ENCODE peak calls at places on chromosomes 3 and 15, in eight cellular contexts. One of them, this sample, is unnamed. For H3K27me3, the result is how much of the 10 kb centered on the place peaks cover.

GRCh38 chr3:191997579-191998268 is 536.8 kb downstream of the PYDC2 start:
- DNase-seq in AG04450: no peak
- DNase-seq in HCT116: no peak
- DNase-seq in tibial nerve: no peak
- DNase-seq in endothelial cell of umbilical vein: no peak
- DNase-seq in astrocyte: no peak
- DNase-seq in iPS DF 6.9: no peak
- DNase-seq in GM23338: peak
- DNase-seq in this sample: no peak

GRCh38 chr3:185653949-185654757 is 68.1 kb downstream of the SENP2 start:
- DNase-seq in tibial nerve: no peak
- DNase-seq in HCT116: no peak
- DNase-seq in endothelial cell of umbilical vein: no peak
- DNase-seq in iPS DF 6.9: no peak
- DNase-seq in astrocyte: peak
- DNase-seq in GM23338: no peak
- DNase-seq in AG04450: no peak
- DNase-seq in this sample: no peak

GRCh38 chr3:186940965-186941364 is 10.6 kb downstream of the ST6GAL1 start:
- DNase-seq in iPS DF 6.9: no peak
- DNase-seq in GM23338: no peak
- DNase-seq in astrocyte: no peak
- DNase-seq in HCT116: no peak
- DNase-seq in tibial nerve: no peak
- DNase-seq in AG04450: no peak
- DNase-seq in endothelial cell of umbilical vein: peak
- DNase-seq in this sample: peak

GRCh38 chr3:49058011-49058410 is 28.8 kb upstream of the IMPDH2 start:
- DNase-seq in tibial nerve: no peak
- DNase-seq in iPS DF 6.9: no peak
- DNase-seq in HCT116: no peak
- DNase-seq in endothelial cell of umbilical vein: no peak
- DNase-seq in astrocyte: no peak
- DNase-seq in AG04450: no peak
- DNase-seq in GM23338: no peak
- DNase-seq in this sample: no peak

GRCh38 chr15:80776420-80777045 is 2.6 kb upstream of the CEMIP start:
- DNase-seq in HCT116: peak
- DNase-seq in tibial nerve: peak
- DNase-seq in AG04450: peak
- DNase-seq in endothelial cell of umbilical vein: peak
- DNase-seq in GM23338: peak
- DNase-seq in astrocyte: peak
- DNase-seq in iPS DF 6.9: no peak
- DNase-seq in this sample: peak

GRCh38 chr3:21170964-21171363 is 580.0 kb downstream of the ZNF385D start:
- DNase-seq in GM23338: peak
- DNase-seq in astrocyte: no peak
- DNase-seq in endothelial cell of umbilical vein: no peak
- DNase-seq in AG04450: no peak
- DNase-seq in iPS DF 6.9: peak
- DNase-seq in tibial nerve: no peak
- DNase-seq in HCT116: no peak
- DNase-seq in this sample: no peak

GRCh38 chr3:133865136-133865855 is 30.4 kb downstream of the RAB6B start:
- DNase-seq in astrocyte: no peak
- DNase-seq in AG04450: no peak
- DNase-seq in tibial nerve: no peak
- DNase-seq in GM23338: peak
- DNase-seq in iPS DF 6.9: no peak
- DNase-seq in HCT116: no peak
- DNase-seq in endothelial cell of umbilical vein: no peak
- DNase-seq in this sample: no peak

GRCh38 chr3:50336452-50337174 is 4.0 kb downstream of the RASSF1 start:
- DNase-seq in iPS DF 6.9: no peak
- DNase-seq in AG04450: no peak
- DNase-seq in endothelial cell of umbilical vein: peak
- DNase-seq in astrocyte: no peak
- DNase-seq in HCT116: no peak
- DNase-seq in GM23338: peak
- DNase-seq in tibial nerve: no peak
- DNase-seq in this sample: no peak

GRCh38 chr3:58256511-58256910 is 18.9 kb downstream of the ABHD6 start:
- DNase-seq in HCT116: no peak
- DNase-seq in astrocyte: no peak
- DNase-seq in GM23338: no peak
- DNase-seq in AG04450: no peak
- DNase-seq in iPS DF 6.9: no peak
- DNase-seq in endothelial cell of umbilical vein: no peak
- DNase-seq in tibial nerve: no peak
- DNase-seq in this sample: no peak

GRCh38 chr3:71064288-71064975 is 519.1 kb downstream of the FOXP1 start:
- DNase-seq in endothelial cell of umbilical vein: peak
- DNase-seq in tibial nerve: no peak
- DNase-seq in iPS DF 6.9: no peak
- DNase-seq in AG04450: no peak
- DNase-seq in GM23338: peak
- DNase-seq in astrocyte: peak
- DNase-seq in HCT116: no peak
- DNase-seq in this sample: no peak

GRCh38 chr3:86774082-86774691 is 216.8 kb downstream of the VGLL3 start:
- DNase-seq in endothelial cell of umbilical vein: peak
- DNase-seq in astrocyte: peak
- DNase-seq in GM23338: peak
- DNase-seq in iPS DF 6.9: no peak
- DNase-seq in tibial nerve: no peak
- DNase-seq in HCT116: no peak
- DNase-seq in AG04450: no peak
- DNase-seq in this sample: no peak

GRCh38 chr3:145704020-145704419 is 457.0 kb downstream of the PLOD2 start:
- DNase-seq in AG04450: no peak
- DNase-seq in iPS DF 6.9: no peak
- DNase-seq in tibial nerve: no peak
- DNase-seq in HCT116: no peak
- DNase-seq in endothelial cell of umbilical vein: peak
- DNase-seq in astrocyte: no peak
- DNase-seq in GM23338: no peak
- DNase-seq in this sample: no peak

GRCh38 chr3:156449712-156450574 is 105.0 kb downstream of the SSR3 start:
- DNase-seq in endothelial cell of umbilical vein: peak
- DNase-seq in astrocyte: peak
- DNase-seq in AG04450: no peak
- DNase-seq in GM23338: peak
- DNase-seq in tibial nerve: no peak
- DNase-seq in iPS DF 6.9: no peak
- DNase-seq in HCT116: peak
- DNase-seq in this sample: no peak

GRCh38 chr3:197394464-197395321 is 96.3 kb upstream of the DLG1 start:
- DNase-seq in AG04450: peak
- DNase-seq in tibial nerve: peak
- DNase-seq in iPS DF 6.9: no peak
- DNase-seq in GM23338: no peak
- DNase-seq in astrocyte: peak
- DNase-seq in endothelial cell of umbilical vein: peak
- DNase-seq in HCT116: peak
- DNase-seq in this sample: peak

GRCh38 chr3:66956740-66957139 is 41.4 kb upstream of the KBTBD8 start:
- DNase-seq in endothelial cell of umbilical vein: no peak
- DNase-seq in HCT116: no peak
- DNase-seq in GM23338: no peak
- DNase-seq in tibial nerve: no peak
- DNase-seq in astrocyte: no peak
- DNase-seq in iPS DF 6.9: no peak
- DNase-seq in AG04450: no peak
- DNase-seq in this sample: no peak

GRCh38 chr3:20511863-20512262 is 325.9 kb upstream of the SGO1 start:
- DNase-seq in tibial nerve: no peak
- DNase-seq in iPS DF 6.9: peak
- DNase-seq in GM23338: peak
- DNase-seq in HCT116: no peak
- DNase-seq in astrocyte: peak
- DNase-seq in AG04450: peak
- DNase-seq in endothelial cell of umbilical vein: peak
- DNase-seq in this sample: no peak

GRCh38 chr3:111862415-111862814 is 3.4 kb downstream of the PHLDB2 start:
- DNase-seq in endothelial cell of umbilical vein: no peak
- DNase-seq in iPS DF 6.9: no peak
- DNase-seq in astrocyte: no peak
- DNase-seq in GM23338: no peak
- DNase-seq in tibial nerve: no peak
- DNase-seq in AG04450: no peak
- DNase-seq in HCT116: no peak
- DNase-seq in this sample: no peak

GRCh38 chr3:111859061-111859973 is at the start of gene PHLDB2:
- DNase-seq in astrocyte: peak
- DNase-seq in GM23338: peak
- DNase-seq in tibial nerve: peak
- DNase-seq in HCT116: no peak
- DNase-seq in AG04450: no peak
- DNase-seq in iPS DF 6.9: no peak
- DNase-seq in endothelial cell of umbilical vein: peak
- DNase-seq in this sample: peak

GRCh38 chr3:111859974-111860859 is 1.2 kb downstream of the PHLDB2 start:
- DNase-seq in tibial nerve: peak
- DNase-seq in iPS DF 6.9: no peak
- DNase-seq in HCT116: peak
- DNase-seq in AG04450: no peak
- DNase-seq in endothelial cell of umbilical vein: peak
- DNase-seq in GM23338: peak
- DNase-seq in astrocyte: peak
- DNase-seq in this sample: peak

GRCh38 chr3:111862974-111863373 is 3.9 kb downstream of the PHLDB2 start:
- DNase-seq in iPS DF 6.9: no peak
- DNase-seq in tibial nerve: no peak
- DNase-seq in AG04450: no peak
- DNase-seq in GM23338: no peak
- DNase-seq in endothelial cell of umbilical vein: no peak
- DNase-seq in astrocyte: no peak
- DNase-seq in HCT116: no peak
- DNase-seq in this sample: no peak

DNA sequence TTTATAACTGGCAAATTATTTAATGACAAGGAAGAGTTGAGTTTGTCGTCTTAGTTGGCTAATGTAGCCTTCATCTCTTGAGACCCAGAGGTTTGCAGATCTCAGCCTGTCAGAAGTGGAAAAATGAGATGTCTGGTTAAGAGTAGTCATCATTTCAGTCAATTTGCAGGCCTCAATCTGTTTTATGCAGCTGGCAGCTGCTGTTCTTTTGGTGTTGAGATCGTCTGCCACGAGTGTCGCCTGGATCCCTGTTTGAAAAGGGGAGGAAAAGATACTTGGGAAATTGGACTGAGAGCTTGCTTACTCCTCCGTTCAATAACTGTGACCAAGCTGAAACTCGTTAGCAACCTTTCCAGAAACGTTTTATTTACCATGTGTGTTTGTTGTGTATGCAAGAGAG is 2.3 kb downstream of the PHLDB2 start:
- DNase-seq in tibial nerve: no peak
- DNase-seq in iPS DF 6.9: no peak
- DNase-seq in HCT116: no peak
- DNase-seq in AG04450: no peak
- DNase-seq in GM23338: no peak
- DNase-seq in astrocyte: no peak
- DNase-seq in endothelial cell of umbilical vein: peak
- DNase-seq in this sample: no peak
- H3K27ac ChIP-seq in tibial nerve: peak
- H3K27ac ChIP-seq in iPS DF 6.9: no peak
- H3K27ac ChIP-seq in HCT116: peak
- H3K27ac ChIP-seq in AG04450: no peak
- H3K27ac ChIP-seq in GM23338: no peak
- H3K27ac ChIP-seq in astrocyte: peak
- H3K27ac ChIP-seq in endothelial cell of umbilical vein: peak
- H3K27ac ChIP-seq in this sample: peak

DNA sequence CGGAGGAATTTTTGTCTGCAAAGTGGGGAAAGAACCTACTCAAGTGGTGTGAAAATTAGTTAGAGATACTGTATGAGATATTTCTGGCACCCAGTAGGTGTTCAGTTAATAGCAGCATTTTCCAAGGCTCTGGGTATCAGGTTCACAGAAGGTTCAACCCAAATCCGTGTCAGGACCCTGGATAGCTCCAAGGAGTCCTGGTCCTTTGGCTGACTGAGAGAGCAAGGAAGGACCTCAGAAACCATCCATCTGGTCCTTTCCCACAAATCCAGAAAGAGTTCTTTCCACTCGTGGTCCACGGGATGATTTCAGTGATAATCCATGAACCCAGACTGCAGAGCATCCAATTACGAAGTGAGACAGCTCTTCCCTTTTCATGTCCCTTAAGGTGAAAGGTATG is 51.4 kb downstream of the SLC6A11 start:
- DNase-seq in astrocyte: peak
- DNase-seq in HCT116: no peak
- DNase-seq in endothelial cell of umbilical vein: no peak
- DNase-seq in AG04450: no peak
- DNase-seq in GM23338: peak
- DNase-seq in tibial nerve: no peak
- DNase-seq in iPS DF 6.9: peak
- DNase-seq in this sample: no peak
- H3K27me3 ChIP-seq in astrocyte: under half
- H3K27me3 ChIP-seq in HCT116: half or more
- H3K27me3 ChIP-seq in endothelial cell of umbilical vein: under half
- H3K27me3 ChIP-seq in AG04450: under half
- H3K27me3 ChIP-seq in GM23338: under half
- H3K27me3 ChIP-seq in tibial nerve: under half
- H3K27me3 ChIP-seq in iPS DF 6.9: under half
- H3K27me3 ChIP-seq in this sample: half or more

GRCh38 chr3:113169876-113170452 is 41.4 kb upstream of the BOC start:
- DNase-seq in endothelial cell of umbilical vein: no peak
- DNase-seq in AG04450: no peak
- DNase-seq in iPS DF 6.9: no peak
- DNase-seq in tibial nerve: no peak
- DNase-seq in GM23338: no peak
- DNase-seq in HCT116: no peak
- DNase-seq in astrocyte: no peak
- DNase-seq in this sample: no peak
- H3K27ac ChIP-seq in endothelial cell of umbilical vein: no peak
- H3K27ac ChIP-seq in AG04450: no peak
- H3K27ac ChIP-seq in iPS DF 6.9: no peak
- H3K27ac ChIP-seq in tibial nerve: no peak
- H3K27ac ChIP-seq in GM23338: no peak
- H3K27ac ChIP-seq in HCT116: no peak
- H3K27ac ChIP-seq in astrocyte: no peak
- H3K27ac ChIP-seq in this sample: no peak

DNA sequence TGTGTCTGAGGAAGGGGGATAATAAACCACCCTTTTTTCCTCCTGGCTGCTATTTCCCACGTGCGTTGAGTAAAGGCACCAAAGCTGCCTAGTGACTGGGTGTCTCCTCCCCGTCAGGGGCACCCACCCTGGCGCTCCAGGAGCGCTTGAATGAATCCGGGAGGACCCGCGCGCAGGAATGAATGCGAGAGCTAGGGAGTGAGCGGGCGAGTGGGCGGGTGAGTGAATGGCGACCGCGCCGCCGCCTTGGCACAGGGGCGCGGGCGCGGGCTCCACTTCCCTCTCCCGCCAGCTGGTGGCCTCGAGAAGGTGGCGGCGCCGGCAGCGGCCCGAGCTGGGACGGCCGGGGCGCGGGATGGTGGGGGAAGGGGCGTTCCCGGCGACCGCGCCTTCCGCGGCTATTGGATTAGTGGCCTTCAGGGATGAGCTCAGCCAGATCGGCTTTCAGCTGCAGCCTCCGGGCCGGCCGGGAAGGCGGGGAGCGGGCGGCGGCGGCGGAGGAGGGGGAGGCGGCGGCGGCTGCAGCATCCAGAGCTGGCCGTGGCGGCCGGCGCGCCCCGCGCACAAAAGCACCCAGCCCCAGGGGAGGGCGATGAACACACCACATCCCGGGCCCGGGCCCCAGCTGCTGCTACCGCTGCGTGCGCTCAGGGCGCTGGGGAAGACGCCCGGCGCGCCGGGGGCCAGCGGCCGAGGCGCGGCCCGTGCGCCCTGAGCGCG is at the start of gene SPSB4:
- DNase-seq in astrocyte: peak
- DNase-seq in tibial nerve: no peak
- DNase-seq in endothelial cell of umbilical vein: peak
- DNase-seq in AG04450: no peak
- DNase-seq in iPS DF 6.9: no peak
- DNase-seq in GM23338: peak
- DNase-seq in HCT116: peak
- DNase-seq in this sample: peak
- H3K27me3 ChIP-seq in astrocyte: under half
- H3K27me3 ChIP-seq in tibial nerve: under half
- H3K27me3 ChIP-seq in endothelial cell of umbilical vein: under half
- H3K27me3 ChIP-seq in AG04450: under half
- H3K27me3 ChIP-seq in iPS DF 6.9: under half
- H3K27me3 ChIP-seq in GM23338: under half
- H3K27me3 ChIP-seq in HCT116: under half
- H3K27me3 ChIP-seq in this sample: half or more

This sample was measured in left ventricle myocardium inferior.